ENCODE peak calls at places on chromosomes 2 and 18, in six cellular contexts. P, O, A, N, M and W are unnamed samples.

GRCh38 chr18:78665644-78666043 is 314.0 kb upstream of the SALL3 start:
- DNase-seq in P (no peak), O (no peak), A (no peak), N (no peak), M (no peak), W (no peak)

GRCh38 chr2:227881866-227882517 is 10.6 kb downstream of the DAW1 start:
- DNase-seq in P (no peak), O (no peak), A (peak), N (peak), M (no peak), W (no peak)

GRCh38 chr18:11994708-11995444 is 13.6 kb downstream of the IMPA2 start:
- DNase-seq in P (no peak), O (peak), A (peak), N (peak), M (no peak), W (no peak)

GRCh38 chr2:27209621-27210401 is 2.0 kb upstream of the ATRAID start:
- DNase-seq in P (no peak), O (peak), A (no peak), N (no peak), M (no peak), W (no peak)

GRCh38 chr2:45651415-45652089 is at the start of gene PRKCE:
- DNase-seq in P (peak), O (peak), A (peak), N (peak), M (peak), W (peak)

GRCh38 chr2:69581774-69582581 is 61.6 kb downstream of the AAK1 start:
- DNase-seq in P (peak), O (no peak), A (peak), N (peak), M (no peak), W (peak)

GRCh38 chr18:3402962-3403585 is 46.9 kb upstream of the TGIF1 start:
- DNase-seq in P (no peak), O (no peak), A (no peak), N (peak), M (no peak), W (peak)

GRCh38 chr2:80852808-80853139 is 548.2 kb upstream of the LRRTM1 start:
- DNase-seq in P (no peak), O (no peak), A (no peak), N (no peak), M (no peak), W (no peak)

GRCh38 chr18:47080872-47081271 is 45.5 kb upstream of the ELOA2 start:
- DNase-seq in P (no peak), O (no peak), A (no peak), N (no peak), M (no peak), W (no peak)

GRCh38 chr2:129923265-129924141 is 56.0 kb upstream of the RAB6C start:
- DNase-seq in P (no peak), O (no peak), A (peak), N (peak), M (no peak), W (peak)

GRCh38 chr2:210442869-210443268 is 33.7 kb downstream of the LANCL1 start:
- DNase-seq in P (no peak), O (no peak), A (no peak), N (no peak), M (no peak), W (no peak)

GRCh38 chr2:8551622-8552074 is 130.2 kb upstream of the ID2 start:
- DNase-seq in P (no peak), O (no peak), A (no peak), N (no peak), M (no peak), W (no peak)